ENCODE peak calls at places on chromosome 22, in five cellular contexts. One of them, this sample, is unnamed. For H3K79me1, the result is how much of the 10 kb centered on the place peaks cover.

GRCh38 chr22:37062366-37062655 is 10.8 kb downstream of the KCTD17 start:
- DNase-seq in H1: no peak
- DNase-seq in neuronal stem cell: no peak
- DNase-seq in H9: no peak
- DNase-seq in trophoblast cell: no peak
- DNase-seq in this sample: no peak

GRCh38 chr22:27751277-27752070 is 50.1 kb downstream of the MN1 start:
- DNase-seq in H1: no peak
- DNase-seq in neuronal stem cell: no peak
- DNase-seq in H9: no peak
- DNase-seq in trophoblast cell: no peak
- DNase-seq in this sample: no peak

GRCh38 chr22:37425800-37426531 is 1.3 kb downstream of the ELFN2 start:
- DNase-seq in H1: no peak
- DNase-seq in neuronal stem cell: no peak
- DNase-seq in H9: peak
- DNase-seq in trophoblast cell: no peak
- DNase-seq in this sample: peak

GRCh38 chr22:48947636-48948035 is 880.0 kb downstream of the BRD1 start:
- DNase-seq in H1: no peak
- DNase-seq in neuronal stem cell: no peak
- DNase-seq in H9: no peak
- DNase-seq in trophoblast cell: no peak
- DNase-seq in this sample: no peak

GRCh38 chr22:17281026-17281809 is 62.0 kb upstream of the ADA2 start:
- DNase-seq in H1: no peak
- DNase-seq in neuronal stem cell: no peak
- DNase-seq in H9: no peak
- DNase-seq in trophoblast cell: no peak
- DNase-seq in this sample: no peak

GRCh38 chr22:38167988-38168407 is 13.6 kb downstream of the PLA2G6 start:
- DNase-seq in H1: no peak
- DNase-seq in neuronal stem cell: no peak
- DNase-seq in H9: no peak
- DNase-seq in trophoblast cell: no peak
- DNase-seq in this sample: no peak

GRCh38 chr22:44889233-44889878 is 120.4 kb downstream of the PHF21B start:
- DNase-seq in H1: no peak
- DNase-seq in neuronal stem cell: no peak
- DNase-seq in H9: no peak
- DNase-seq in trophoblast cell: no peak
- DNase-seq in this sample: no peak

GRCh38 chr22:24025475-24025874 is 14.4 kb downstream of the CABIN1 start:
- DNase-seq in H1: no peak
- DNase-seq in neuronal stem cell: no peak
- DNase-seq in H9: no peak
- DNase-seq in trophoblast cell: no peak
- DNase-seq in this sample: no peak

GRCh38 chr22:33271390-33272161 is 213.4 kb upstream of the SYN3 start:
- DNase-seq in H1: no peak
- DNase-seq in neuronal stem cell: no peak
- DNase-seq in H9: no peak
- DNase-seq in trophoblast cell: no peak
- DNase-seq in this sample: no peak

GRCh38 chr22:22720201-22720723 is 75.8 kb downstream of the GGTLC2 start:
- DNase-seq in H1: no peak
- DNase-seq in neuronal stem cell: peak
- DNase-seq in H9: peak
- DNase-seq in trophoblast cell: peak
- DNase-seq in this sample: peak

GRCh38 chr22:49047461-49047860 is 780.2 kb downstream of the BRD1 start:
- DNase-seq in H1: no peak
- DNase-seq in neuronal stem cell: no peak
- DNase-seq in H9: no peak
- DNase-seq in trophoblast cell: no peak
- DNase-seq in this sample: no peak

GRCh38 chr22:29478326-29479276 is 1.4 kb upstream of the NEFH start:
- DNase-seq in H1: no peak
- DNase-seq in neuronal stem cell: peak
- DNase-seq in H9: peak
- DNase-seq in trophoblast cell: no peak
- DNase-seq in this sample: peak

GRCh38 chr22:32985899-32986772 is 72.0 kb downstream of the SYN3 start:
- DNase-seq in H1: peak
- DNase-seq in neuronal stem cell: peak
- DNase-seq in H9: peak
- DNase-seq in trophoblast cell: peak
- DNase-seq in this sample: peak

GRCh38 chr22:46072981-46073682 is 77.2 kb upstream of the PPARA start:
- DNase-seq in H1: no peak
- DNase-seq in neuronal stem cell: no peak
- DNase-seq in H9: no peak
- DNase-seq in trophoblast cell: no peak
- DNase-seq in this sample: peak

GRCh38 chr22:37374571-37374970 is 52.7 kb downstream of the ELFN2 start:
- DNase-seq in H1: no peak
- DNase-seq in neuronal stem cell: no peak
- DNase-seq in H9: no peak
- DNase-seq in trophoblast cell: no peak
- DNase-seq in this sample: no peak

GRCh38 chr22:41485033-41485432 is 16.1 kb downstream of the ACO2 start:
- DNase-seq in H1: no peak
- DNase-seq in neuronal stem cell: no peak
- DNase-seq in H9: no peak
- DNase-seq in trophoblast cell: no peak
- DNase-seq in this sample: no peak

GRCh38 chr22:37526376-37526775 is 7.2 kb upstream of the CARD10 start:
- DNase-seq in H1: no peak
- DNase-seq in neuronal stem cell: no peak
- DNase-seq in H9: no peak
- DNase-seq in trophoblast cell: no peak
- DNase-seq in this sample: no peak

GRCh38 chr22:23300476-23300875 is 120.2 kb downstream of the BCR start:
- DNase-seq in H1: no peak
- DNase-seq in neuronal stem cell: no peak
- DNase-seq in H9: no peak
- DNase-seq in trophoblast cell: no peak
- DNase-seq in this sample: no peak

GRCh38 chr22:41589260-41589600 is 410 bp downstream of the PMM1 start:
- DNase-seq in H1: peak
- DNase-seq in neuronal stem cell: peak
- DNase-seq in H9: no peak
- DNase-seq in trophoblast cell: no peak
- DNase-seq in this sample: peak

GRCh38 chr22:38051900-38052862 is 5.0 kb upstream of the PICK1 start:
- DNase-seq in H1: peak
- DNase-seq in neuronal stem cell: peak
- DNase-seq in H9: peak
- DNase-seq in trophoblast cell: peak
- DNase-seq in this sample: peak

GRCh38 chr22:45154383-45154782 is 9.3 kb upstream of the NUP50 start:
- DNase-seq in H1: no peak
- DNase-seq in neuronal stem cell: no peak
- DNase-seq in H9: no peak
- DNase-seq in trophoblast cell: no peak
- DNase-seq in this sample: peak

GRCh38 chr22:20062766-20063083 is 17.3 kb upstream of the DGCR8 start:
- DNase-seq in H1: no peak
- DNase-seq in neuronal stem cell: no peak
- DNase-seq in H9: no peak
- DNase-seq in trophoblast cell: peak
- DNase-seq in this sample: peak

GRCh38 chr22:45496451-45496941 is 6.2 kb upstream of the FBLN1 start:
- DNase-seq in H1: no peak
- DNase-seq in neuronal stem cell: no peak
- DNase-seq in H9: no peak
- DNase-seq in trophoblast cell: no peak
- DNase-seq in this sample: peak

GRCh38 chr22:50250555-50251471 is at the start of gene HDAC10:
- DNase-seq in H1: no peak
- DNase-seq in neuronal stem cell: peak
- DNase-seq in H9: peak
- DNase-seq in trophoblast cell: peak
- DNase-seq in this sample: peak

GRCh38 chr22:41382098-41382578 is 396 bp downstream of the TEF start:
- DNase-seq in H1: no peak
- DNase-seq in neuronal stem cell: no peak
- DNase-seq in H9: no peak
- DNase-seq in trophoblast cell: peak
- DNase-seq in this sample: peak

GRCh38 chr22:20863356-20863755 is 4.5 kb downstream of the SNAP29 start:
- DNase-seq in H1: no peak
- DNase-seq in neuronal stem cell: no peak
- DNase-seq in H9: no peak
- DNase-seq in trophoblast cell: no peak
- DNase-seq in this sample: no peak

GRCh38 chr22:45483319-45483718 is 19.4 kb upstream of the FBLN1 start:
- DNase-seq in H1: no peak
- DNase-seq in neuronal stem cell: no peak
- DNase-seq in H9: no peak
- DNase-seq in trophoblast cell: no peak
- DNase-seq in this sample: no peak

GRCh38 chr22:27029584-27030130 is 372.3 kb downstream of the MIAT start:
- DNase-seq in H1: no peak
- DNase-seq in neuronal stem cell: no peak
- DNase-seq in H9: no peak
- DNase-seq in trophoblast cell: no peak
- DNase-seq in this sample: no peak

GRCh38 chr22:42919199-42919598 is 62.1 kb upstream of the ARFGAP3 start:
- DNase-seq in H1: no peak
- DNase-seq in neuronal stem cell: no peak
- DNase-seq in H9: no peak
- DNase-seq in trophoblast cell: peak
- DNase-seq in this sample: peak
- H3K79me1 ChIP-seq in H1: under half
- H3K79me1 ChIP-seq in neuronal stem cell: under half
- H3K79me1 ChIP-seq in H9: under half
- H3K79me1 ChIP-seq in trophoblast cell: under half
- H3K79me1 ChIP-seq in this sample: under half

DNA sequence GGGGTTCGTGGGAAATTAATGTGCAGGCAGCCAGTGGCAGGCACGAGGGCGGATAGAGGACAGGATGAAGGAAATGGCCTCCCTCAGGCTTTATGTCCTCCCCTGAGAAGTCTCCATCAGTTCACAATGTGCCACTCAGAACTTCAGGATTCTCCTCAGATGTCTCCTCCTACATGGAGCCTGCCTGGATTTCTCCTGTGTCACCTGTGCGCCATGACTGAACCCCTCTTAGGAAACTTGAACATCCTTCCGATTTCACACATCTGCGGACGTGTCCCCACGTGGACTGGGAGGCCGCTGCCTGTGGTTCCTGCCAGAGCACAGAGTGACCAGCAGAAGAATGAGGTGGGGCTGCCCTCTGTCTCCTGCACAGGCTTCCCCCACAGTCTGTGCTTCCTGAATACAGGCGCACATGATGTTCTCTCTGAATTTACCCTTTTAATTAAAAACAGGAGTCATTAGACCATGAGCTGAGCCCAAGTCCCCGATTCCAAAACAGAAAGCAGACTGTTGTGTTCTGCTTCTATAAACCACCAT is 1086.0 kb downstream of the TBC1D22A start:
- DNase-seq in H1: no peak
- DNase-seq in neuronal stem cell: no peak
- DNase-seq in H9: no peak
- DNase-seq in trophoblast cell: no peak
- DNase-seq in this sample: no peak
- H2BK12ac ChIP-seq in H1: no peak
- H2BK12ac ChIP-seq in neuronal stem cell: no peak
- H2BK12ac ChIP-seq in H9: no peak
- H2BK12ac ChIP-seq in trophoblast cell: no peak
- H2BK12ac ChIP-seq in this sample: no peak

GRCh38 chr22:40238425-40239344 is 61.0 kb downstream of the TNRC6B start:
- DNase-seq in H1: no peak
- DNase-seq in neuronal stem cell: no peak
- DNase-seq in H9: no peak
- DNase-seq in trophoblast cell: no peak
- DNase-seq in this sample: peak
- H3K79me1 ChIP-seq in H1: under half
- H3K79me1 ChIP-seq in neuronal stem cell: under half
- H3K79me1 ChIP-seq in H9: under half
- H3K79me1 ChIP-seq in trophoblast cell: under half
- H3K79me1 ChIP-seq in this sample: under half

GRCh38 chr22:43530864-43531201 is 119.0 kb downstream of the MPPED1 start:
- DNase-seq in H1: no peak
- DNase-seq in neuronal stem cell: no peak
- DNase-seq in H9: no peak
- DNase-seq in trophoblast cell: no peak
- DNase-seq in this sample: no peak

GRCh38 chr22:43531651-43532050 is 119.8 kb downstream of the MPPED1 start:
- DNase-seq in H1: no peak
- DNase-seq in neuronal stem cell: no peak
- DNase-seq in H9: no peak
- DNase-seq in trophoblast cell: no peak
- DNase-seq in this sample: no peak

GRCh38 chr22:43528601-43529360 is 117.0 kb downstream of the MPPED1 start:
- DNase-seq in H1: no peak
- DNase-seq in neuronal stem cell: no peak
- DNase-seq in H9: no peak
- DNase-seq in trophoblast cell: no peak
- DNase-seq in this sample: no peak

GRCh38 chr22:43529954-43530863 is 118.4 kb downstream of the MPPED1 start:
- DNase-seq in H1: no peak
- DNase-seq in neuronal stem cell: no peak
- DNase-seq in H9: no peak
- DNase-seq in trophoblast cell: no peak
- DNase-seq in this sample: no peak

DNA sequence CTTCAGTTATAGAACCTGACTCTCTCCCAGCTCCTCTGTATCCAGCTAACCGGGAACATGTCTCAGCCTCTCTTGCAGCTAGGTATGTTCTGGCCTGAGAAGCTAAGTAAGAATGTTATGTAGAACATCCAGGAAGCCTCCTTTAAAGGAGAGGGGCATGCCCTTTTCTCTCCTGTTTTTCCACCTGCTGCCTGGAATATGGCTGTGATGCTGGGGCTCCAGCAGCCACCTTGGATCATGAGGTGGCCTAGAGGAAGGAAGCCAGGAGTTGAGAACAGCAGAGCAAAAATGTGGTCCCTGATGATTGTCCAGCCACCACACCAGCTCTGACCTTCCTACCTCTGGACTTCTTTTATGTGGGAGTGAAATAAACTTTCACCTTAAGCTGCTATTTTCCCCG is 117.6 kb downstream of the MPPED1 start:
- DNase-seq in H1: no peak
- DNase-seq in neuronal stem cell: no peak
- DNase-seq in H9: no peak
- DNase-seq in trophoblast cell: no peak
- DNase-seq in this sample: no peak
- H2BK12ac ChIP-seq in H1: no peak
- H2BK12ac ChIP-seq in neuronal stem cell: no peak
- H2BK12ac ChIP-seq in H9: no peak
- H2BK12ac ChIP-seq in trophoblast cell: no peak
- H2BK12ac ChIP-seq in this sample: no peak